ENCODE peak calls at places on chromosomes 1 and 21, in ten cellular contexts. Q is GM12865, I is AG04450, W is bronchial epithelial cell, U is RWPE1, F is adrenal gland, H is lower lobe of right lung, Z is endodermal cell, C is A549, V is dorsolateral prefrontal cortex. E is an unnamed sample.

GRCh38 chr1:59291566-59291965 is 5.3 kb upstream of the FGGY start:
- DNase-seq in Q (no peak), V (no peak), C (no peak), F (no peak), W (no peak), U (no peak), H (no peak), I (no peak), Z (no peak), E (no peak)

GRCh38 chr21:39631842-39632577 is 19.3 kb downstream of the B3GALT5 start:
- DNase-seq in I (no peak), Z (no peak), H (no peak), Q (no peak), W (no peak), F (no peak), C (no peak), U (no peak), V (no peak), E (no peak)

GRCh38 chr1:213934642-213935041 is 53.1 kb upstream of the PROX1 start:
- DNase-seq in Z (no peak), W (peak; percentile 83), H (peak; percentile 61), V (no peak), U (peak; percentile 14), F (no peak), C (no peak), Q (no peak), I (no peak), E (no peak)

GRCh38 chr1:34671887-34672286 is 83.0 kb upstream of the GJB5 start:
- DNase-seq in Q (no peak), V (no peak), F (no peak), I (no peak), H (no peak), U (no peak), Z (no peak), C (no peak), W (no peak), E (no peak)

GRCh38 chr1:214548988-214549387 is 2.4 kb downstream of the PTPN14 start:
- DNase-seq in F (peak; percentile 79), U (no peak), C (no peak), Z (no peak), W (no peak), I (no peak), V (no peak), Q (no peak), H (peak; percentile 63), E (no peak)

GRCh38 chr1:150575072-150575489 is 4.3 kb downstream of the MCL1 start:
- DNase-seq in I (no peak), U (no peak), Q (peak; percentile 25), F (peak; percentile 17), W (peak; percentile 7), V (no peak), H (no peak), C (no peak), Z (no peak), E (no peak)

GRCh38 chr1:162391790-162392563 is 10.4 kb downstream of the C1orf226 start:
- DNase-seq in C (peak; percentile 65), Z (peak; percentile 60), V (peak; percentile 48), U (no peak), W (peak; percentile 53), I (no peak), H (no peak), F (peak; percentile 58), Q (peak; percentile 51), E (no peak)

GRCh38 chr1:55215194-55216021 is at the start of gene USP24:
- DNase-seq in Q (peak; percentile 89), H (peak; percentile 91), U (peak; percentile 87), W (peak; percentile 53), Z (peak; percentile 91), C (peak; percentile 77), I (no peak), V (peak; percentile 61), F (peak; percentile 59), E (peak; percentile 71)

GRCh38 chr1:31013187-31013864 is 52.2 kb downstream of the PUM1 start:
- DNase-seq in W (peak; percentile 86), F (no peak), V (no peak), Q (peak; percentile 31), U (no peak), H (no peak), Z (no peak), C (no peak), I (no peak), E (no peak)

GRCh38 chr1:81517987-81518386 is 282.7 kb upstream of the ADGRL2 start:
- DNase-seq in F (no peak), Z (peak; percentile 63), I (no peak), H (no peak), U (no peak), Q (no peak), W (no peak), V (no peak), C (no peak), E (no peak)

GRCh38 chr21:16570856-16571255 is 841.1 kb downstream of the USP25 start:
- DNase-seq in F (no peak), W (no peak), Q (no peak), U (no peak), V (no peak), Z (no peak), I (no peak), H (no peak), C (no peak), E (no peak)

GRCh38 chr1:20476260-20477038 is 9.6 kb downstream of the CAMK2N1 start:
- DNase-seq in H (no peak), Z (peak; percentile 83), V (peak; percentile 77), Q (no peak), F (peak; percentile 92), W (no peak), C (peak; percentile 91), U (no peak), I (no peak), E (no peak)

GRCh38 chr1:9413877-9414213 is 121.2 kb downstream of the SPSB1 start:
- DNase-seq in V (no peak), I (no peak), U (no peak), Q (no peak), Z (no peak), W (no peak), H (no peak), F (no peak), C (no peak), E (no peak)

GRCh38 chr21:37700641-37701202 is 215.5 kb downstream of the KCNJ6 start:
- DNase-seq in C (peak; percentile 84), Z (peak; percentile 75), U (peak; percentile 81), W (peak; percentile 70), V (peak; percentile 38), I (peak; percentile 61), Q (peak; percentile 88), H (no peak), F (no peak), E (peak; percentile 41)
- TF ChIP-seq CTCF in C (peak; percentile 54), Z (peak; percentile 83), U (peak; percentile 72), W (peak; percentile 80), V (peak; percentile 59), I (peak; percentile 86), Q (peak; percentile 63), H (peak; percentile 69), F (peak; percentile 50), E (peak; percentile 42)

GRCh38 chr1:85839459-85839858 is 131.2 kb upstream of the ZNHIT6 start:
- DNase-seq in F (no peak), Q (no peak), Z (no peak), C (no peak), H (no peak), W (no peak), U (no peak), I (no peak), V (no peak), E (no peak)
- TF ChIP-seq CTCF in F (no peak), Q (no peak), Z (no peak), C (no peak), H (no peak), W (no peak), U (no peak), I (no peak), V (no peak), E (no peak)

DNA sequence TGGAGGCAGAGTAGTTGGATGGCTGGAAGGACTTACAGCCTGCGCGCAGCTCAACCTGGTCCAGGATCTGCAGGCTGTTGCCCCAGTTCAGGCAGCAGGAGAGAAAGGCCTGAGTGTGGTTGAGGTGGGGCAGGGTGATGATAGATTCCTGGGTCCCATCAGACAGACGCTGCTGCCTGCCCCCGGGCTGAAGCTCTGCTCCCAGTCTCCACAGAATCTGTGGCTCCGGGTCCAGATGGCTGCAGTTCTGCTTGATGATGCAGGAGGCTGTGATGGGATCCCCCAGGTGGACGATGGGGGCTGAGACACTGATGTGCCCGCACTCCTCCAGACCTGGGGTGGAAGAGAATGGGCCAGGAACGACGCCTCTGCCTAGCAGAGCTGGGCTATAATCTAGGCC is 7.4 kb downstream of the CSF3R start:
- DNase-seq in F (no peak), Q (no peak), C (no peak), I (no peak), W (no peak), U (no peak), H (no peak), Z (no peak), V (no peak), E (no peak)
- TF ChIP-seq CTCF in F (no peak), Q (no peak), C (no peak), I (no peak), W (no peak), U (no peak), H (no peak), Z (no peak), V (no peak), E (no peak)

DNA sequence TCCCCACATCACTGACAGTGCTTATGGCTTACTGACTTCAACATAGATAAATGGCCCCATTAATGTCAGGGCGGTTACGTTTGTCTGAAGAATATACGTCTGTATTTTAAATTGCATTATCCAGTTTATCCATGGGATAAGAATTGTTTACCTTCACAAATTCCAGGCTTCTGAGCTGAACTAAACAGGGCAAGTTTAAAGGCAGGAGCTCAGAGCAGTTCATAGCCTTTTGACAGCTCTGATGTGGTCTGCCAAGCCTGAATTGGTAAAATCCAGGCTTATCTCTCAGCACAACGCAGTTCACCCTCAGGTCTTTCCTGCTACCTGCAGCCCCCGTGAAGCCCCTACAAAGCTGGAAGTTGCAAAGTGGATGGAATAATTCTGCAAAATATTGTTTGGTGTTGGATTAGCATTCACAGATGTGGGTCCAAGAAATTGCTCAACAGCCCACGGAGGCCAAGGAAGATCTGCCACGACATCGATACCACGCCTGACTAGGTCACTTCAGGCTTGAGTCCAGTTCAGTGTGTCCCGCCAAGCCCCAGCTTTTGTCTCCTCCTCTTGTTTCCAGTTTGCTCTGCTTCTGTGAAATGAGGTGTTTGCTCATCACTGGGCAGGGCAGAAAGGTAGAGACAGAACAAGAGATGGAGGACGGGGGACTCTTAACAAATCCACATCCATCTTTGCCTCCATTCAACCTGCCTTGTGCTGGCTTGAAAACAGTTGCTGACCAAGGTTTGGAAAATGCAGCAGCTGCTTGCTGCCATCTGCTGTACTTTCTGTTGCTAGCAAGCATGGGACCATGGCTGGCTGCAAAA is 79.8 kb upstream of the GREM2 start:
- DNase-seq in U (peak; percentile 51), C (peak; percentile 63), Q (peak; percentile 3), V (peak; percentile 59), W (peak; percentile 8), Z (peak; percentile 84), H (no peak), I (no peak), F (peak; percentile 33), E (peak; percentile 51)
- TF ChIP-seq CTCF in U (peak; percentile 74), C (peak; percentile 68), Q (peak; percentile 3), V (peak; percentile 38), W (peak; percentile 51), Z (peak; percentile 88), H (peak; percentile 53), I (peak; percentile 98), F (peak; percentile 74), E (peak; percentile 95)

GRCh38 chr1:168178638-168179410 is at the start of gene TIPRL:
- DNase-seq in Z (peak; percentile 99), F (peak; percentile 96), C (peak; percentile 99), I (peak; percentile 98), W (peak; percentile 98), U (peak; percentile 92), V (peak; percentile 97), Q (peak; percentile 97), H (peak; percentile 97), E (peak; percentile 59)
- TF ChIP-seq CTCF in Z (peak; percentile 87), F (peak; percentile 75), C (peak; percentile 33), I (peak; percentile 64), W (peak; percentile 84), U (peak; percentile 22), V (peak; percentile 74), Q (peak; percentile 61), H (peak; percentile 60), E (peak; percentile 55)